ENCODE peak calls at places on chromosomes 13 and 19, in nine cellular contexts. W is naive thymus-derived CD4-positive, alpha-beta T cell; Y is central memory CD4-positive, alpha-beta T cell; F is AG04450; D is activated CD8-positive, alpha-beta memory T cell treated with anti-CD3 and anti-CD28 coated beads for 1 hour; H is ureter; M is fibroblast of lung; A is SJSA1; E is fibroblast of pulmonary artery. J is an unnamed sample.

GRCh38 chr13:20512042-20512683 is 13.5 kb downstream of the CRYL1 start:
- DNase-seq in F (no peak), H (no peak), M (no peak), E (no peak), A (no peak), D (no peak), Y (no peak), W (no peak), J (no peak)

GRCh38 chr13:114121496-114122466 is 10.6 kb downstream of the RASA3 start:
- DNase-seq in A (no peak), D (no peak), M (no peak), W (no peak), Y (no peak), E (no peak), F (no peak), H (no peak), J (no peak)

GRCh38 chr19:13085673-13086072 is 17.0 kb downstream of the LYL1 start:
- DNase-seq in D (no peak), Y (no peak), A (no peak), W (no peak), M (no peak), E (no peak), H (no peak), F (no peak), J (no peak)

GRCh38 chr13:25095862-25096453 is at the start of gene PABPC3:
- DNase-seq in H (no peak), Y (no peak), D (no peak), F (no peak), M (peak; percentile 12), A (no peak), W (no peak), E (peak; percentile 5), J (no peak)

GRCh38 chr19:35449347-35450043 is 1.4 kb downstream of the FFAR2 start:
- DNase-seq in A (no peak), M (no peak), D (no peak), E (no peak), H (no peak), W (no peak), F (no peak), Y (no peak), J (peak; percentile 46)

GRCh38 chr19:6260376-6260775 is 19.4 kb downstream of the MLLT1 start:
- DNase-seq in F (no peak), A (no peak), M (no peak), D (no peak), Y (no peak), E (no peak), H (no peak), W (no peak), J (no peak)

GRCh38 chr13:30257433-30258099 is 49.8 kb downstream of the KATNAL1 start:
- DNase-seq in A (no peak), E (no peak), F (no peak), H (no peak), W (no peak), M (no peak), Y (no peak), D (no peak), J (no peak)

GRCh38 chr19:14035706-14036105 is 4.1 kb downstream of the IL27RA start:
- DNase-seq in H (no peak), M (no peak), E (no peak), W (no peak), F (no peak), A (no peak), Y (no peak), D (no peak), J (no peak)

GRCh38 chr13:51212808-51213728 is 9.1 kb upstream of the FAM124A start:
- DNase-seq in A (no peak), F (no peak), W (no peak), D (no peak), M (no peak), H (no peak), Y (no peak), E (no peak), J (no peak)

GRCh38 chr13:74464656-74465055 is 330.5 kb upstream of the KLF12 start:
- DNase-seq in H (no peak), F (no peak), D (no peak), E (no peak), M (no peak), Y (no peak), W (no peak), A (no peak), J (no peak)

GRCh38 chr19:53461866-53462265 is 5.7 kb upstream of the ZNF813 start:
- DNase-seq in W (no peak), H (no peak), D (no peak), Y (no peak), F (no peak), M (no peak), A (no peak), E (no peak), J (no peak)

GRCh38 chr13:72567566-72567965 is 159.9 kb downstream of the MZT1 start:
- DNase-seq in H (no peak), W (no peak), Y (no peak), E (no peak), D (no peak), A (no peak), M (no peak), F (no peak), J (no peak)

GRCh38 chr13:74135306-74136088 is 1.3 kb upstream of the KLF12 start:
- DNase-seq in A (peak; percentile 66), H (peak; percentile 59), D (peak; percentile 40), E (peak; percentile 64), Y (peak; percentile 56), W (peak; percentile 53), F (no peak), M (peak; percentile 66), J (peak; percentile 47)

GRCh38 chr13:24192036-24192810 is 31.7 kb downstream of the SPATA13 start:
- DNase-seq in E (no peak), F (no peak), D (no peak), A (no peak), M (no peak), W (no peak), H (no peak), Y (no peak), J (no peak)

GRCh38 chr19:47427241-47428176 is 8.2 kb upstream of the MEIS3 start:
- DNase-seq in H (peak; percentile 61), A (peak; percentile 74), M (peak; percentile 36), Y (peak; percentile 57), D (peak; percentile 43), E (peak; percentile 61), F (no peak), W (peak; percentile 67), J (peak; percentile 96)

GRCh38 chr19:54928299-54928698 is 19.0 kb downstream of the NLRP7 start:
- DNase-seq in F (no peak), W (no peak), D (no peak), H (no peak), Y (no peak), E (no peak), A (no peak), M (peak; percentile 2), J (no peak)

GRCh38 chr13:50712882-50713281 is 130.6 kb downstream of the DLEU7 start:
- DNase-seq in E (no peak), Y (no peak), A (no peak), M (no peak), F (no peak), W (no peak), H (no peak), D (no peak), J (no peak)

J was measured in HuH-7.5.